ENCODE peak calls at places on chromosomes 7 and 10, in six cellular contexts. R is SW 1271; E is NCI-H1105 treated with DMSO at 0.1 percent for 48 hours; D is stimulated activated CD8-positive, alpha-beta memory T cell treated with anti-CD3 and anti-CD28 coated beads, Interleukin-7, amount 100 ng/mL, for 4 hours; Z is HS-5; V is progenitor cell of endocrine pancreas. Q is an unnamed sample.

GRCh38 chr7:259751-260405 is 30.1 kb upstream of the FOXL3 start:
- DNase-seq in E (no peak), V (no peak), D (no peak), R (no peak), Z (no peak), Q (no peak)

GRCh38 chr7:68311958-68312357 is 1286.3 kb upstream of the AUTS2 start:
- DNase-seq in V (no peak), Z (no peak), R (no peak), D (no peak), E (no peak), Q (no peak)

GRCh38 chr10:29555746-29556481 is 78.9 kb downstream of the SVIL start:
- DNase-seq in V (no peak), R (peak), D (no peak), Z (peak), E (no peak), Q (no peak)

GRCh38 chr7:42183547-42183946 is 53.5 kb downstream of the GLI3 start:
- DNase-seq in V (no peak), D (no peak), E (no peak), Z (no peak), R (no peak), Q (no peak)

GRCh38 chr7:21967500-21968099 is 21.9 kb upstream of the CDCA7L start:
- DNase-seq in V (no peak), D (no peak), E (no peak), Z (no peak), R (no peak), Q (no peak)

GRCh38 chr7:74709880-74710671 is 52.6 kb downstream of the GTF2I start:
- DNase-seq in R (peak), Z (no peak), V (no peak), D (no peak), E (no peak), Q (no peak)

GRCh38 chr7:155800741-155801267 is 11.5 kb downstream of the SHH start:
- DNase-seq in E (no peak), D (no peak), R (no peak), V (no peak), Z (no peak), Q (no peak)

GRCh38 chr7:69723663-69724062 is 125.4 kb downstream of the AUTS2 start:
- DNase-seq in R (no peak), Z (no peak), V (no peak), E (no peak), D (no peak), Q (no peak)